ENCODE peak calls at places on chromosomes 2 and 18, in eight cellular contexts. One of them, this sample, is unnamed.

GRCh38 chr18:48928787-48929186 is 22.0 kb downstream of the SMAD7 start:
- DNase-seq in breast epithelium: no peak
- DNase-seq in GM23338: no peak
- DNase-seq in CD8-positive, alpha-beta T cell: peak; percentile 87
- DNase-seq in K562: no peak
- DNase-seq in right cardiac atrium: peak; percentile 77
- DNase-seq in dorsolateral prefrontal cortex: peak; percentile 80
- DNase-seq in stomach: peak; percentile 75
- DNase-seq in this sample: no peak

GRCh38 chr2:219474285-219475060 is 24.2 kb upstream of the GMPPA start:
- DNase-seq in breast epithelium: no peak
- DNase-seq in GM23338: no peak
- DNase-seq in CD8-positive, alpha-beta T cell: no peak
- DNase-seq in K562: no peak
- DNase-seq in right cardiac atrium: no peak
- DNase-seq in dorsolateral prefrontal cortex: no peak
- DNase-seq in stomach: no peak
- DNase-seq in this sample: no peak

GRCh38 chr2:222828572-222828971 is 32.3 kb upstream of the ACSL3 start:
- DNase-seq in breast epithelium: no peak
- DNase-seq in GM23338: no peak
- DNase-seq in CD8-positive, alpha-beta T cell: no peak
- DNase-seq in K562: no peak
- DNase-seq in right cardiac atrium: no peak
- DNase-seq in dorsolateral prefrontal cortex: no peak
- DNase-seq in stomach: no peak
- DNase-seq in this sample: no peak

GRCh38 chr2:8805278-8806045 is 32.0 kb downstream of the KIDINS220 start:
- DNase-seq in breast epithelium: no peak
- DNase-seq in GM23338: no peak
- DNase-seq in CD8-positive, alpha-beta T cell: no peak
- DNase-seq in K562: peak; percentile 39
- DNase-seq in right cardiac atrium: no peak
- DNase-seq in dorsolateral prefrontal cortex: no peak
- DNase-seq in stomach: no peak
- DNase-seq in this sample: no peak

GRCh38 chr2:170766693-170767092 is 3.5 kb upstream of the ERICH2 start:
- DNase-seq in breast epithelium: no peak
- DNase-seq in GM23338: peak; percentile 49
- DNase-seq in CD8-positive, alpha-beta T cell: no peak
- DNase-seq in K562: no peak
- DNase-seq in right cardiac atrium: no peak
- DNase-seq in dorsolateral prefrontal cortex: no peak
- DNase-seq in stomach: no peak
- DNase-seq in this sample: no peak

GRCh38 chr2:105114551-105114950 is 76.7 kb downstream of the MRPS9 start:
- DNase-seq in breast epithelium: no peak
- DNase-seq in GM23338: peak; percentile 59
- DNase-seq in CD8-positive, alpha-beta T cell: no peak
- DNase-seq in K562: peak; percentile 68
- DNase-seq in right cardiac atrium: no peak
- DNase-seq in dorsolateral prefrontal cortex: no peak
- DNase-seq in stomach: no peak
- DNase-seq in this sample: peak; percentile 12

GRCh38 chr2:232464534-232464865 is 8.5 kb downstream of the ALPI start:
- DNase-seq in breast epithelium: no peak
- DNase-seq in GM23338: no peak
- DNase-seq in CD8-positive, alpha-beta T cell: no peak
- DNase-seq in K562: no peak
- DNase-seq in right cardiac atrium: no peak
- DNase-seq in dorsolateral prefrontal cortex: peak; percentile 31
- DNase-seq in stomach: no peak
- DNase-seq in this sample: no peak

GRCh38 chr18:2441544-2441943 is 129.8 kb downstream of the METTL4 start:
- DNase-seq in breast epithelium: no peak
- DNase-seq in GM23338: no peak
- DNase-seq in CD8-positive, alpha-beta T cell: no peak
- DNase-seq in K562: no peak
- DNase-seq in right cardiac atrium: no peak
- DNase-seq in dorsolateral prefrontal cortex: no peak
- DNase-seq in stomach: no peak
- DNase-seq in this sample: no peak

GRCh38 chr2:97095661-97096060 is 979 bp upstream of the FAHD2B start:
- DNase-seq in breast epithelium: no peak
- DNase-seq in GM23338: no peak
- DNase-seq in CD8-positive, alpha-beta T cell: no peak
- DNase-seq in K562: no peak
- DNase-seq in right cardiac atrium: no peak
- DNase-seq in dorsolateral prefrontal cortex: no peak
- DNase-seq in stomach: no peak
- DNase-seq in this sample: no peak

GRCh38 chr2:159206736-159207380 is 79.6 kb downstream of the WDSUB1 start:
- DNase-seq in breast epithelium: no peak
- DNase-seq in GM23338: no peak
- DNase-seq in CD8-positive, alpha-beta T cell: no peak
- DNase-seq in K562: no peak
- DNase-seq in right cardiac atrium: no peak
- DNase-seq in dorsolateral prefrontal cortex: no peak
- DNase-seq in stomach: no peak
- DNase-seq in this sample: no peak
- H3K27ac ChIP-seq in breast epithelium: no peak overlapping the region
- H3K27ac ChIP-seq in GM23338: no peak overlapping the region
- H3K27ac ChIP-seq in CD8-positive, alpha-beta T cell: no peak overlapping the region
- H3K27ac ChIP-seq in K562: no peak overlapping the region
- H3K27ac ChIP-seq in right cardiac atrium: peak overlapping the region; percentile 39
- H3K27ac ChIP-seq in dorsolateral prefrontal cortex: no peak overlapping the region
- H3K27ac ChIP-seq in stomach: no peak overlapping the region
- H3K27ac ChIP-seq in this sample: no peak overlapping the region

GRCh38 chr2:150620860-150621259 is 133.4 kb upstream of the RND3 start:
- DNase-seq in breast epithelium: no peak
- DNase-seq in GM23338: no peak
- DNase-seq in CD8-positive, alpha-beta T cell: no peak
- DNase-seq in K562: no peak
- DNase-seq in right cardiac atrium: no peak
- DNase-seq in dorsolateral prefrontal cortex: no peak
- DNase-seq in stomach: no peak
- DNase-seq in this sample: no peak
- H3K27ac ChIP-seq in breast epithelium: peak overlapping the region; percentile 85
- H3K27ac ChIP-seq in GM23338: no peak overlapping the region
- H3K27ac ChIP-seq in CD8-positive, alpha-beta T cell: no peak overlapping the region
- H3K27ac ChIP-seq in K562: no peak overlapping the region
- H3K27ac ChIP-seq in right cardiac atrium: no peak overlapping the region
- H3K27ac ChIP-seq in dorsolateral prefrontal cortex: no peak overlapping the region
- H3K27ac ChIP-seq in stomach: no peak overlapping the region
- H3K27ac ChIP-seq in this sample: peak overlapping the region; percentile 60

GRCh38 chr18:55403555-55403954 is 184.4 kb downstream of the TCF4 start:
- DNase-seq in breast epithelium: no peak
- DNase-seq in GM23338: no peak
- DNase-seq in CD8-positive, alpha-beta T cell: no peak
- DNase-seq in K562: no peak
- DNase-seq in right cardiac atrium: no peak
- DNase-seq in dorsolateral prefrontal cortex: no peak
- DNase-seq in stomach: no peak
- DNase-seq in this sample: no peak

GRCh38 chr18:55402731-55403405 is 185.1 kb downstream of the TCF4 start:
- DNase-seq in breast epithelium: no peak
- DNase-seq in GM23338: no peak
- DNase-seq in CD8-positive, alpha-beta T cell: no peak
- DNase-seq in K562: no peak
- DNase-seq in right cardiac atrium: no peak
- DNase-seq in dorsolateral prefrontal cortex: no peak
- DNase-seq in stomach: no peak
- DNase-seq in this sample: no peak

GRCh38 chr18:55400590-55401274 is 187.3 kb downstream of the TCF4 start:
- DNase-seq in breast epithelium: no peak
- DNase-seq in GM23338: no peak
- DNase-seq in CD8-positive, alpha-beta T cell: no peak
- DNase-seq in K562: no peak
- DNase-seq in right cardiac atrium: no peak
- DNase-seq in dorsolateral prefrontal cortex: no peak
- DNase-seq in stomach: no peak
- DNase-seq in this sample: no peak

GRCh38 chr18:55401638-55402191 is 186.3 kb downstream of the TCF4 start:
- DNase-seq in breast epithelium: no peak
- DNase-seq in GM23338: peak; percentile 86
- DNase-seq in CD8-positive, alpha-beta T cell: no peak
- DNase-seq in K562: no peak
- DNase-seq in right cardiac atrium: peak; percentile 24
- DNase-seq in dorsolateral prefrontal cortex: no peak
- DNase-seq in stomach: no peak
- DNase-seq in this sample: no peak

DNA sequence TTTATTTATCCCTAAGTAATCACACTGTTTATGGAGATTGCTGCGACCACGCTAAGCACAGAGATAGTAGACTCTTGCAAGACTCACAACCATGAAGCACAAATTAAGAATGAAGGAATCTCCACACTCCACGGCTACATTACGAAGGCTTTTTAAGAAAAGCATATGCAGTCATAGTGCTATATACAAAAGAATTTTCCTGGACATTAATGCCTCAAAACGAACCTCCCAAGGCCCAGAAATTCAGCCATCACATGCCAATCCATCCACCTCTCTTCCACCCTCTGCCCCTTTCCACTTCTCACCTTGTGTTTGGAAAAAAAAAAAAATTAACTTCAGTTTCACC is 186.7 kb downstream of the TCF4 start:
- DNase-seq in breast epithelium: no peak
- DNase-seq in GM23338: no peak
- DNase-seq in CD8-positive, alpha-beta T cell: no peak
- DNase-seq in K562: no peak
- DNase-seq in right cardiac atrium: no peak
- DNase-seq in dorsolateral prefrontal cortex: no peak
- DNase-seq in stomach: no peak
- DNase-seq in this sample: no peak
- H3K27ac ChIP-seq in breast epithelium: peak overlapping the region; percentile 68
- H3K27ac ChIP-seq in GM23338: peak overlapping the region; percentile 87
- H3K27ac ChIP-seq in CD8-positive, alpha-beta T cell: no peak overlapping the region
- H3K27ac ChIP-seq in K562: no peak overlapping the region
- H3K27ac ChIP-seq in right cardiac atrium: peak overlapping the region; percentile 90
- H3K27ac ChIP-seq in dorsolateral prefrontal cortex: peak overlapping the region; percentile 98
- H3K27ac ChIP-seq in stomach: peak overlapping the region; percentile 78
- H3K27ac ChIP-seq in this sample: no peak overlapping the region

GRCh38 chr2:112834379-112835014 is 2.1 kb downstream of the IL1B start:
- DNase-seq in breast epithelium: no peak
- DNase-seq in GM23338: no peak
- DNase-seq in CD8-positive, alpha-beta T cell: no peak
- DNase-seq in K562: no peak
- DNase-seq in right cardiac atrium: peak; percentile 33
- DNase-seq in dorsolateral prefrontal cortex: no peak
- DNase-seq in stomach: peak; percentile 66
- DNase-seq in this sample: no peak

GRCh38 chr2:112833532-112833931 is 3.0 kb downstream of the IL1B start:
- DNase-seq in breast epithelium: no peak
- DNase-seq in GM23338: no peak
- DNase-seq in CD8-positive, alpha-beta T cell: no peak
- DNase-seq in K562: no peak
- DNase-seq in right cardiac atrium: no peak
- DNase-seq in dorsolateral prefrontal cortex: no peak
- DNase-seq in stomach: no peak
- DNase-seq in this sample: no peak

GRCh38 chr2:112835553-112836535 is 735 bp downstream of the IL1B start:
- DNase-seq in breast epithelium: no peak
- DNase-seq in GM23338: no peak
- DNase-seq in CD8-positive, alpha-beta T cell: no peak
- DNase-seq in K562: no peak
- DNase-seq in right cardiac atrium: no peak
- DNase-seq in dorsolateral prefrontal cortex: no peak
- DNase-seq in stomach: no peak
- DNase-seq in this sample: no peak

GRCh38 chr2:112839407-112840067 is 3.0 kb upstream of the IL1B start:
- DNase-seq in breast epithelium: no peak
- DNase-seq in GM23338: no peak
- DNase-seq in CD8-positive, alpha-beta T cell: no peak
- DNase-seq in K562: no peak
- DNase-seq in right cardiac atrium: peak; percentile 23
- DNase-seq in dorsolateral prefrontal cortex: no peak
- DNase-seq in stomach: no peak
- DNase-seq in this sample: no peak

DNA sequence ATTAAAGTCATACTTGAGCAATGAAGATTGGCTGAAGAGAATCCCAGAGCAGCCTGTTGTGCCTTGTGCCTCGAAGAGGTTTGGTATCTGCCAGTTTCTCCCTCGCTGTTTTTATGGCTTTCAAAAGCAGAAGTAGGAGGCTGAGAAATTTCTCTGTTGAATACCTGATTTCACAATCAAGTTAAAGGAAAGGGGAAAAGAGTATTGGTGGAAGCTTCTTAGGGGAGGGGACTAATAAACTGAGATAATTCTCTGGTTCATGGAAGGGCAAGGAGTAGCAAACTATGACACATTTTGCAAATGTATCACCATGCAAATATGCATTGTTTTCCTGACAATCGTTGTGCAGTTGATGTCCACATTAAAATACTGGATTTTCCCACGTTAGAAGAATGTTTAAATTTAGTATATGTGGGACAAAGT is at the start of gene IL1B:
- DNase-seq in breast epithelium: no peak
- DNase-seq in GM23338: no peak
- DNase-seq in CD8-positive, alpha-beta T cell: no peak
- DNase-seq in K562: no peak
- DNase-seq in right cardiac atrium: no peak
- DNase-seq in dorsolateral prefrontal cortex: no peak
- DNase-seq in stomach: no peak
- DNase-seq in this sample: peak; percentile 95
- H3K27ac ChIP-seq in breast epithelium: no peak within 1 kb of the TSS
- H3K27ac ChIP-seq in GM23338: no peak within 1 kb of the TSS
- H3K27ac ChIP-seq in CD8-positive, alpha-beta T cell: no peak within 1 kb of the TSS
- H3K27ac ChIP-seq in K562: no peak within 1 kb of the TSS
- H3K27ac ChIP-seq in right cardiac atrium: no peak within 1 kb of the TSS
- H3K27ac ChIP-seq in dorsolateral prefrontal cortex: no peak within 1 kb of the TSS
- H3K27ac ChIP-seq in stomach: no peak within 1 kb of the TSS
- H3K27ac ChIP-seq in this sample: peak within 1 kb of the TSS; percentile 93

DNA sequence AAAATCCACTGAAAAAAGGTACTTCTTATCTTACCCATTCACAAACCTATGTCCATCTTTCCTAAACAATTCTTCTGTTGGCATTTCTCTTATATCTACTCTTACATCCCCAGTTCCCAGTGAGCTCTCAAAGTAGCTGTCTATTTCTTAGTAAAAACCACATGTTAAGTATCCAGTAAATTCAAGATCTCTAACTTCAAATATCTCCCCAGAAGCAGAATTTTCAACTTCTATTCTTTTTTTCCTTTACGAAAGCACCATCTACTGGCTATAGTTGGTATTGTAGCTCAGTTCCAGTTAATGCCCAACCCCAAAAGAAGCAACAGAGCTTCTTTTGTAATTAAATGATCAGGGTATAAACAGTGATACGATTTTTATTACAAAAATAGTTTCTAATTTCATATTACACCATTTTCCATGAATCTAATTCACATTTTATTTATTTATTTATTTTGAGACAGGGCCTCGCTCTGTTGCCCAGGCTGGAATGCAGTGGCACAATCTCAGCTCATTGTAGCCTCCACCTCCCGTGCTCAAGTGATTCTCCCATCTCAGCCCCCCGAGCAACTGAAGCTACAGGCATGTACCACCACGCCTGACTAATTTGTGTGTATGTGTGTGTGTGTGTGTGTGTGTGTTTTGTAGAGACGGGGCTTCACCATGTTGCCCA is 28.5 kb downstream of the HRH4 start:
- DNase-seq in breast epithelium: no peak
- DNase-seq in GM23338: peak; percentile 76
- DNase-seq in CD8-positive, alpha-beta T cell: no peak
- DNase-seq in K562: peak; percentile 60
- DNase-seq in right cardiac atrium: no peak
- DNase-seq in dorsolateral prefrontal cortex: no peak
- DNase-seq in stomach: no peak
- DNase-seq in this sample: no peak
- H3K27ac ChIP-seq in breast epithelium: no peak overlapping the region
- H3K27ac ChIP-seq in GM23338: no peak overlapping the region
- H3K27ac ChIP-seq in CD8-positive, alpha-beta T cell: no peak overlapping the region
- H3K27ac ChIP-seq in K562: no peak overlapping the region
- H3K27ac ChIP-seq in right cardiac atrium: no peak overlapping the region
- H3K27ac ChIP-seq in dorsolateral prefrontal cortex: no peak overlapping the region
- H3K27ac ChIP-seq in stomach: no peak overlapping the region
- H3K27ac ChIP-seq in this sample: no peak overlapping the region